ENCODE peak calls at places on chromosomes 5 and 9, in four cellular contexts. E is M059J, F is heart right ventricle, G is H9. X is an unnamed sample.

GRCh38 chr5:54760182-54760935 is 225.0 kb downstream of the ESM1 start:
- DNase-seq in F (no peak), E (no peak), G (no peak), X (no peak)

GRCh38 chr9:96619109-96619435 is 571 bp downstream of the CDC14B start:
- DNase-seq in G (no peak), F (peak), E (no peak), X (peak)

GRCh38 chr5:38556599-38557308 is at the start of gene LIFR:
- DNase-seq in F (peak), G (peak), E (peak), X (peak)

GRCh38 chr5:18113724-18114123 is 479.5 kb downstream of the TAF11L14 start:
- DNase-seq in E (peak), G (no peak), F (no peak), X (no peak)

GRCh38 chr5:93925321-93925720 is 183.9 kb upstream of the POU5F2 start:
- DNase-seq in E (peak), G (no peak), F (no peak), X (no peak)

GRCh38 chr5:42691413-42691861 is 65.2 kb upstream of the CCDC152 start:
- DNase-seq in E (peak), F (peak), G (no peak), X (no peak)

GRCh38 chr5:59206132-59206581 is 623.3 kb downstream of the RAB3C start:
- DNase-seq in G (no peak), E (peak), F (no peak), X (no peak)

GRCh38 chr9:764105-764524 is 77.4 kb upstream of the DMRT1 start:
- DNase-seq in G (peak), F (peak), E (peak), X (no peak)

GRCh38 chr9:9352877-9353481 is 1259.8 kb downstream of the PTPRD start:
- DNase-seq in G (no peak), E (no peak), F (no peak), X (no peak)

GRCh38 chr5:53749611-53750010 is 189.2 kb downstream of the NDUFS4 start:
- DNase-seq in F (no peak), E (no peak), G (no peak), X (no peak)

GRCh38 chr9:84862786-84863185 is 193.3 kb downstream of the NTRK2 start:
- DNase-seq in E (peak), G (peak), F (no peak), X (no peak)

GRCh38 chr5:142145106-142145900 is 36.7 kb downstream of the NDFIP1 start:
- DNase-seq in E (peak), G (peak), F (no peak), X (no peak)

GRCh38 chr9:93096131-93096802 is at the start of gene CARD19:
- DNase-seq in F (peak), G (no peak), E (peak), X (no peak)

GRCh38 chr5:109656829-109657228 is 32.9 kb upstream of the MAN2A1 start:
- DNase-seq in G (no peak), F (peak), E (peak), X (peak)

GRCh38 chr9:20593131-20593530 is 29.2 kb downstream of the MLLT3 start:
- DNase-seq in F (no peak), E (no peak), G (no peak), X (no peak)

GRCh38 chr9:111959468-111959941 is 62.9 kb downstream of the UGCG start:
- DNase-seq in E (peak), F (peak), G (no peak), X (peak)

GRCh38 chr5:90898330-90899013 is 339.9 kb downstream of the ADGRV1 start:
- DNase-seq in E (peak), F (no peak), G (no peak), X (no peak)